ENCODE peak calls at places on chromosomes 11 and 22, in seven cellular contexts. L is activated gamma-delta T cell; U is activated T-cell treated with anti-CD3 and anti-CD28 coated beads, Interleukin-2, amount 50 U/mL, for 72 hours; O is RPMI8226; E is CD8-positive, alpha-beta memory T cell; J is iris pigment epithelial cell; B is MCF 10A. I is an unnamed sample.

GRCh38 chr11:122375687-122376399 is 259.8 kb upstream of the BLID start:
- DNase-seq in O (no peak), E (no peak), J (peak), L (no peak), B (peak), U (peak), I (peak)

GRCh38 chr11:72243173-72243566 is 806 bp downstream of the PHOX2A start:
- DNase-seq in U (no peak), L (no peak), O (no peak), J (no peak), E (no peak), B (no peak), I (no peak)

GRCh38 chr11:95589893-95590612 is 199.5 kb downstream of the FAM76B start:
- DNase-seq in B (no peak), J (no peak), L (no peak), U (no peak), E (no peak), O (peak), I (no peak)

GRCh38 chr11:76140912-76141574 is 65.3 kb downstream of the WNT11 start:
- DNase-seq in L (no peak), O (no peak), B (no peak), J (no peak), E (no peak), U (no peak), I (no peak)

GRCh38 chr11:61899146-61899841 is 7.9 kb upstream of the FADS3 start:
- DNase-seq in L (peak), U (peak), O (peak), J (peak), E (peak), B (peak), I (peak)

GRCh38 chr11:61761440-61762163 is 9.2 kb downstream of the MYRF start:
- DNase-seq in B (no peak), L (no peak), J (no peak), E (no peak), O (no peak), U (no peak), I (no peak)

GRCh38 chr11:56716379-56716854 is 17.5 kb downstream of the OR9G1 start:
- DNase-seq in B (peak), J (no peak), E (no peak), O (no peak), L (no peak), U (no peak), I (no peak)

GRCh38 chr22:23315341-23315917 is 135.1 kb downstream of the BCR start:
- DNase-seq in O (peak), B (peak), L (no peak), E (no peak), U (peak), J (peak), I (peak)

GRCh38 chr22:26756675-26757293 is 99.4 kb downstream of the MIAT start:
- DNase-seq in J (peak), O (peak), L (no peak), U (peak), B (peak), E (peak), I (peak)

GRCh38 chr22:29205598-29206371 is at the start of gene EMID1:
- DNase-seq in J (peak), U (peak), O (peak), B (no peak), E (no peak), L (no peak), I (peak)

GRCh38 chr11:130076774-130077481 is 7.2 kb downstream of the APLP2 start:
- DNase-seq in B (no peak), U (no peak), O (no peak), E (no peak), L (no peak), J (no peak), I (no peak)

GRCh38 chr11:130094614-130095013 is 24.9 kb downstream of the APLP2 start:
- DNase-seq in L (no peak), J (no peak), U (no peak), E (no peak), B (peak), O (no peak), I (no peak)

GRCh38 chr11:36509265-36509664 is 807 bp downstream of the TRAF6 start:
- DNase-seq in E (no peak), B (peak), L (no peak), O (peak), U (peak), J (peak), I (peak)

GRCh38 chr11:67119577-67120391 is 721 bp downstream of the KDM2A start:
- DNase-seq in E (peak), B (peak), O (peak), J (peak), L (no peak), U (peak), I (no peak)

GRCh38 chr11:131629925-131630324 is 259.5 kb downstream of the NTM start:
- DNase-seq in J (no peak), U (no peak), L (no peak), O (no peak), E (no peak), B (no peak), I (no peak)

GRCh38 chr22:19913337-19913936 is 28.1 kb upstream of the COMT start:
- DNase-seq in J (no peak), E (no peak), O (no peak), L (no peak), U (no peak), B (no peak), I (no peak)

GRCh38 chr22:37639070-37639760 is at the start of gene SH3BP1:
- DNase-seq in L (peak), O (peak), J (no peak), U (peak), E (peak), B (peak), I (no peak)

GRCh38 chr11:76830639-76831312 is 29.9 kb upstream of the ACER3 start:
- DNase-seq in L (no peak), O (no peak), B (peak), E (no peak), J (peak), U (no peak), I (peak)

GRCh38 chr11:79062814-79063762 is 377.7 kb downstream of the TENM4 start:
- DNase-seq in J (peak), L (no peak), O (peak), B (peak), U (no peak), E (no peak), I (peak)

GRCh38 chr11:69008774-69009440 is 4.1 kb downstream of the MRGPRF start:
- DNase-seq in O (no peak), E (no peak), J (peak), L (no peak), B (peak), U (no peak), I (peak)

GRCh38 chr22:43983808-43984207 is 28.6 kb downstream of the SAMM50 start:
- DNase-seq in L (no peak), B (no peak), J (no peak), O (no peak), E (no peak), U (no peak), I (no peak)

GRCh38 chr11:116691779-116692178 is 81.0 kb downstream of the BUD13 start:
- DNase-seq in O (peak), B (peak), J (peak), L (no peak), E (peak), U (peak), I (peak)

GRCh38 chr11:77815459-77815858 is 5.1 kb downstream of the RSF1 start:
- DNase-seq in U (no peak), J (no peak), L (no peak), E (no peak), O (no peak), B (no peak), I (no peak)

GRCh38 chr11:2812371-2812991 is 73.1 kb downstream of the CDKN1C start:
- DNase-seq in O (no peak), J (no peak), E (no peak), L (no peak), B (no peak), U (no peak), I (no peak)

GRCh38 chr22:30396871-30397655 is at the start of gene SEC14L2:
- DNase-seq in E (peak), L (peak), B (peak), O (peak), J (no peak), U (peak), I (peak)

GRCh38 chr22:47023871-47024270 is 261.4 kb downstream of the TBC1D22A start:
- DNase-seq in O (no peak), U (no peak), L (no peak), B (no peak), J (no peak), E (no peak), I (no peak)

GRCh38 chr11:66867425-66868040 is 10.7 kb downstream of the LRFN4 start:
- DNase-seq in J (no peak), O (peak), B (no peak), E (no peak), L (no peak), U (no peak), I (no peak)

GRCh38 chr11:83568474-83568873 is 282.3 kb upstream of the CCDC90B start:
- DNase-seq in L (no peak), B (no peak), E (no peak), O (no peak), J (peak), U (no peak), I (peak)

GRCh38 chr11:33303541-33303940 is 46.4 kb downstream of the HIPK3 start:
- DNase-seq in U (no peak), E (no peak), B (no peak), O (no peak), L (no peak), J (no peak), I (no peak)

GRCh38 chr22:30356392-30357230 is at the start of the genes CCDC157 and SF3A1:
- DNase-seq in L (peak), E (peak), U (peak), J (peak), B (peak), O (peak), I (peak)

GRCh38 chr11:35077709-35078695 is 61.0 kb upstream of the CD44 start:
- DNase-seq in U (peak), L (no peak), B (peak), O (no peak), J (peak), E (peak), I (peak)

GRCh38 chr11:6202036-6202435 is 3.0 kb downstream of the OR52W1 start:
- DNase-seq in L (no peak), E (no peak), J (no peak), U (no peak), B (no peak), O (no peak), I (peak)

GRCh38 chr22:39117585-39118191 is 20.6 kb downstream of the APOBEC3H start:
- DNase-seq in O (peak), B (peak), J (peak), U (peak), L (no peak), E (peak), I (peak)

GRCh38 chr11:68261749-68262543 is 9.8 kb downstream of the C11orf24 start:
- DNase-seq in O (no peak), U (no peak), J (no peak), L (no peak), B (no peak), E (no peak), I (no peak)

GRCh38 chr11:27471588-27472397 is 797 bp downstream of the LGR4 start:
- DNase-seq in L (peak), B (peak), E (peak), O (peak), U (peak), J (no peak), I (no peak)

GRCh38 chr22:26367402-26368245 is 61.4 kb upstream of the ASPHD2 start:
- DNase-seq in J (peak), E (peak), B (peak), L (no peak), U (peak), O (peak), I (peak)

GRCh38 chr11:103109818-103110388 is 677 bp downstream of the DYNC2H1 start:
- DNase-seq in J (peak), U (peak), L (no peak), O (no peak), E (no peak), B (no peak), I (peak)

GRCh38 chr11:29989181-29989580 is 27.6 kb downstream of the KCNA4 start:
- DNase-seq in B (no peak), J (no peak), E (no peak), L (no peak), U (no peak), O (no peak), I (peak)

GRCh38 chr11:70524096-70524922 is 126.0 kb downstream of the CTTN start:
- DNase-seq in B (no peak), U (no peak), O (no peak), E (no peak), J (no peak), L (no peak), I (no peak)

GRCh38 chr22:36349726-36350125 is 38.0 kb downstream of the MYH9 start:
- DNase-seq in U (no peak), O (no peak), E (no peak), L (no peak), J (no peak), B (peak), I (no peak)